ENCODE peak calls at places on chromosome 5, in six cellular contexts. M is IMR-90, L is GM12878, A is HepG2, X is A549, I is K562. S is an unnamed sample.

GRCh38 chr5:83562817-83563557 is 91.4 kb downstream of the VCAN start:
- DNase-seq in M (peak; percentile 41), I (no peak), X (no peak), L (no peak), A (peak; percentile 56), S (no peak)

GRCh38 chr5:88824892-88825781 is 57.8 kb downstream of the MEF2C start:
- DNase-seq in A (no peak), L (no peak), X (no peak), M (peak; percentile 67), I (no peak), S (no peak)

GRCh38 chr5:137605377-137605776 is 106.3 kb upstream of the SPOCK1 start:
- DNase-seq in I (no peak), X (no peak), L (no peak), M (no peak), A (no peak), S (no peak)

GRCh38 chr5:172870261-172870806 is 36.3 kb downstream of the ERGIC1 start:
- DNase-seq in A (no peak), M (peak; percentile 97), X (peak; percentile 82), I (no peak), L (no peak), S (no peak)

GRCh38 chr5:143536364-143536763 is 132.9 kb upstream of the NR3C1 start:
- DNase-seq in A (peak; percentile 14), X (peak; percentile 77), L (no peak), M (peak; percentile 99), I (no peak), S (no peak)

GRCh38 chr5:59555596-59555995 is 337.9 kb downstream of the PDE4D start:
- DNase-seq in A (no peak), L (no peak), M (no peak), I (no peak), X (no peak), S (no peak)

GRCh38 chr5:167950126-167950721 is 341.2 kb upstream of the WWC1 start:
- DNase-seq in L (no peak), A (no peak), X (no peak), M (peak; percentile 67), I (no peak), S (no peak)

GRCh38 chr5:93894471-93895354 is 153.3 kb upstream of the POU5F2 start:
- DNase-seq in M (peak; percentile 21), I (no peak), X (peak; percentile 9), L (no peak), A (no peak), S (peak; percentile 4)

GRCh38 chr5:121695307-121695706 is 156.4 kb upstream of the FTMT start:
- DNase-seq in L (no peak), I (no peak), A (no peak), X (no peak), M (no peak), S (no peak)

GRCh38 chr5:95759634-95760033 is 28.5 kb downstream of the RHOBTB3 start:
- DNase-seq in A (peak; percentile 95), M (peak; percentile 64), I (no peak), L (no peak), X (peak; percentile 73), S (no peak)

GRCh38 chr5:113179156-113179555 is 202.6 kb downstream of the DCP2 start:
- DNase-seq in I (no peak), L (no peak), M (no peak), A (no peak), X (no peak), S (peak; percentile 33)

GRCh38 chr5:7886849-7887460 is 18.0 kb downstream of the MTRR start:
- DNase-seq in A (peak; percentile 20), I (no peak), X (peak; percentile 50), M (peak; percentile 72), L (no peak), S (peak; percentile 27)

GRCh38 chr5:76960004-76960625 is 7.3 kb downstream of the CRHBP start:
- DNase-seq in A (no peak), I (no peak), L (no peak), X (no peak), M (no peak), S (no peak)

DNA sequence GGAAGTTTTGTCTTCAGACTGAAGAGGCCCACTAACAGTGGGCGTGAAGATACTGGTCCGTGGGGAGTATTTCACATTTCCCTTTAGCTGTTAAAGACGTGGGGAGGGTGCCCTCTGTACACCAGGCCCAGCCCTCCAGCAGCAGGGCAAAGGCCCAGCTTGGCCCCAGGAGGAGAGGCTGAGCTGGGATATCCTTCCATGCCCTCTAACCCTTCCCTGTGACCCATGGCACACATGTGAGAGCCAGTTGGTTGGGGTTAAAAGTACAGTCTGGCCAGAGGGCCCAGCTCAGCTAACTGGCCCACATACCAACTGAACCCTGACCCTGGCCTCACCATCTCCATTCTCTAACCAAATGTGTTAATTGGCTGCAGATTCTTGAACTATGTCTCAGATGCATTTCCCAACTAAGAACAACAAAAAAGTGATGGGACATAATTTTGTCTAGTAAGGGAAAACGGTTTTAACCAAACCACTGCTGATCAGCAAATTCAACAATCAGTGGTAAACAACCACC is 74.4 kb downstream of the LHFPL2 start:
- DNase-seq in I (no peak), M (no peak), X (no peak), A (no peak), L (no peak), S (no peak)
- H3K4me2 ChIP-seq in I (no peak overlapping the region), M (no peak overlapping the region), X (peak overlapping the region; percentile 13), A (peak overlapping the region; percentile 59), L (peak overlapping the region; percentile 83), S (no peak overlapping the region)

DNA sequence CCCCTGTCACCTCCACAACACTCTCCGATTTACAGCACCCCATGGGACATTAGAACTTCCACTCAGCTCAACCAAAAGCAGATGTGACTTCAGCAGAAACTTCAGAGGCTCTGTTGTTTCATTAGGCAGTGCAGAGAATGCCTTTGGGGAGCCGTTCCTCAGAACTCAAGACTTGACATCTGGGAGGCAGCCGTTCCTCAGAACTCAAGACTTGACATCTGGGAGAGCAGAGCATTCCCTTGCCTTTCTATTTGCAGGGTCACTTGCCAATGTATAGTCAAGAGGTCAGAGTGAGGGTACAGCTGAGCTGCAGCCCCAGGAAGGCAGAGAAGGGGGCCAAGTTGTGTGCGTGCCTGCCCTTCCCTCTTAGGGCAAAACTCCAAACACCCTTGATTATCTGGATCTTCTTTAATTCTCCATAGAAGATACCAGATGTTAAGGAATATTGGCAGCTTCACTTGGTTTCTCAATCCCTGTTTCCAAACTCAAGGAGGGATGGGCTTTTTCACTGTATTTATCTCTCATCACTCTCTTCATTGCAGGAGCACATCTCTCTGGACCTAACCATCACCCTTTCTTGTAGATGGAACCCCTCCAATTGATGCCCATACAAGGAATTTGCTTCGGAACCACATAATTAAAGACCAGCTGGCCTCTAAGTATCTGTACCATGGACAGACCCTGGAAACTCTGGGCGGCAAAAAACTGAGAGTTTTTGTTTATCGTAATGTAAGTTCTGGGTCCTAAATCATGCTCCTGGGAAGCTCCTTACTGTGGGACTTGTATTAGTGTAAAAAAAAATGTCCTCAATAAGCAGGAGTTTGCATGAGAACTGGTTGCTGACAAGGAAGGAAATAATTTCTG is 25.6 kb downstream of the TGFBI start:
- DNase-seq in X (no peak), I (no peak), A (no peak), L (no peak), M (peak; percentile 49), S (no peak)
- TF ChIP-seq RFX5 in X (no peak), I (no peak), A (no peak), L (no peak), M (no peak), S (no peak)

GRCh38 chr5:30960041-30960440 is 233.4 kb upstream of the CDH6 start:
- DNase-seq in L (no peak), I (no peak), M (peak; percentile 59), A (no peak), X (no peak), S (no peak)

GRCh38 chr5:30957591-30957990 is 235.9 kb upstream of the CDH6 start:
- DNase-seq in A (no peak), L (no peak), I (no peak), M (no peak), X (no peak), S (no peak)

GRCh38 chr5:30959238-30959637 is 234.2 kb upstream of the CDH6 start:
- DNase-seq in A (no peak), I (no peak), M (peak; percentile 61), X (peak; percentile 2), L (no peak), S (no peak)

DNA sequence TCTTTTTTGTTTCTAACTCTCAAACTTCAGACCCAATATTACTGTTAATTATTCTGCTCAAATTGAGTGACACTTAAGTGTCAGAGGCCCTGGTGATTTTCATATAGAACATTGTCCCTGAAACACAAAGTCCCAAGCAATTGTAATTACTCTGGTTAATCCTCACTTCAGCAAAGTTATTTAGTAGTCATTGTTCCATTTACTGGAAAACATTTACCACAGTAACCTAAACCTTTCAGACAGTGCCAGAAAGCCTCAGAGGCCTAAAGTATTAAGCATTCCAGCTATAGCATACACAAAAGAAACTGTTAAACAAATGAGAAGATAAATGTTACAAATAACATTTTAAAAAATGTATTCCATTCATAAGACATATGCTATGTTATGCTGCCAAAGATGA is 237.2 kb upstream of the CDH6 start:
- DNase-seq in M (no peak), L (no peak), X (no peak), I (no peak), A (no peak), S (no peak)
- H3K4me2 ChIP-seq in M (no peak overlapping the region), L (no peak overlapping the region), X (no peak overlapping the region), I (no peak overlapping the region), A (no peak overlapping the region), S (no peak overlapping the region)

DNA sequence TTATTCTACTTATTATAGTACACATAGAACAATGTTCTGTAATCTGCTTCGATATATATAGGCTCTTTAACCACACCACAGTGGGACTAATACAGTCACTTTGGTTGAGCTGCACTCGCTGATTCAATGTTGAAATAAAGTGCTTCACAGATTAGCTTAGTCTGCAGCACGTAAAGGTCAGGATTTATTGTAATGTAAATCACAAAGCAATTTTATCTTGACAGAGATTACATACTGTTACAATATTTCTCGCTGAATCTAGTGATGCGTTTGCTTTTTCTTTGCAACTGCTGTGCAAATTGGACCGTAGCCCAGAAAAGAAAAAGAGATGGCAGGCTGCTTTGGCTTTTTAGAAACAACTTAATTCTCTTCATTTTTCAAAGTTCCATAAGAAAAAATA is 52.9 kb downstream of the CETN3 start:
- DNase-seq in I (no peak), X (no peak), A (no peak), M (no peak), L (no peak), S (peak; percentile 3)
- TF ChIP-seq RFX5 in I (no peak), X (no peak), A (no peak), M (no peak), L (no peak), S (no peak)

GRCh38 chr5:119280380-119280779 is 75.4 kb upstream of the TNFAIP8 start:
- DNase-seq in L (no peak), A (no peak), X (no peak), I (no peak), M (no peak), S (peak; percentile 31)
- H3K4me2 ChIP-seq in L (no peak overlapping the region), A (no peak overlapping the region), X (no peak overlapping the region), I (no peak overlapping the region), M (no peak overlapping the region), S (no peak overlapping the region)

GRCh38 chr5:68795190-68795589 is 298.6 kb upstream of the SLC30A5 start:
- DNase-seq in X (no peak), A (no peak), L (no peak), M (no peak), I (no peak), S (no peak)

GRCh38 chr5:68798877-68799276 is 294.9 kb upstream of the SLC30A5 start:
- DNase-seq in I (no peak), X (no peak), M (no peak), L (no peak), A (no peak), S (no peak)

DNA sequence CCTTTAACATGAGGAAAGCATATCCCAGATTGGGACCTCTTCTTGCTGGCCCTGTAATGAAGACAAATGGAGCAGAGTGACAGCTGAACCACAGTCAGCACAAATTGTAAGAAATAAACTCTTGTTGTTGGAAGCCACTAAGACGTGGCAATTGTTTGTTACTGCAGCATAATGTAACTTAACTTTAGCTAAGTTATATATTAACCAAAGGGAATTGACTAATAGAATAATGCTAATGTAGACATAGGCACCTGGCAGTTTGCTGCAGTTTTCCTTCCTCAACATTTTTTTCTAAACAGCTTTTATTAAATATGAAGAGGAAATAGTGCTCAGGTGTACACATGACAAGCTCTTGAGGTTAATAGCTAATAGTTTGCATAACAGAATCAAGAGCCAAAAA is 300.7 kb upstream of the SLC30A5 start:
- DNase-seq in L (no peak), M (no peak), X (no peak), I (no peak), A (no peak), S (no peak)
- TF ChIP-seq RFX5 in L (no peak), M (no peak), X (no peak), I (no peak), A (no peak), S (no peak)